ENCODE peak calls at places on chromosomes 3 and 15, in nine cellular contexts. X, J, D, V, M, F, N, A and B are unnamed samples.
A peak's percentile ranks its signal among the peaks of the same experiment; 100 is the strongest.

GRCh38 chr3:160180581-160181216 is 44.5 kb upstream of the C3orf80 start:
- DNase-seq in X (peak; percentile 63), J (no peak), D (no peak), V (no peak), M (no peak), F (peak; percentile 60), N (no peak), A (no peak), B (no peak)

GRCh38 chr3:171011109-171011508 is 15.4 kb downstream of the SLC2A2 start:
- DNase-seq in X (no peak), J (no peak), D (no peak), V (no peak), M (no peak), F (no peak), N (no peak), A (no peak), B (no peak)

GRCh38 chr15:100721758-100722550 is 119.6 kb downstream of the ASB7 start:
- DNase-seq in X (peak; percentile 97), J (peak; percentile 73), D (peak; percentile 97), V (peak; percentile 71), M (peak; percentile 95), F (peak; percentile 100), N (peak; percentile 77), A (no peak), B (peak; percentile 84)

GRCh38 chr15:41501961-41502786 is 8.5 kb downstream of the ITPKA start:
- DNase-seq in X (no peak), J (no peak), D (no peak), V (no peak), M (no peak), F (no peak), N (no peak), A (no peak), B (no peak)

GRCh38 chr3:38648659-38649499 is 608 bp downstream of the SCN5A start:
- DNase-seq in X (no peak), J (no peak), D (no peak), V (no peak), M (no peak), F (no peak), N (no peak), A (peak; percentile 46), B (no peak)

GRCh38 chr3:151593923-151594322 is 133.1 kb upstream of the IGSF10 start:
- DNase-seq in X (peak; percentile 22), J (no peak), D (no peak), V (no peak), M (no peak), F (peak; percentile 57), N (no peak), A (no peak), B (no peak)

GRCh38 chr3:183428140-183429023 is at the start of gene MCF2L2:
- DNase-seq in X (peak; percentile 36), J (peak; percentile 35), D (peak; percentile 16), V (no peak), M (no peak), F (peak; percentile 27), N (no peak), A (peak; percentile 77), B (peak; percentile 69)

GRCh38 chr15:27834684-27835083 is 264.4 kb downstream of the OCA2 start:
- DNase-seq in X (no peak), J (no peak), D (no peak), V (no peak), M (no peak), F (no peak), N (no peak), A (no peak), B (no peak)

GRCh38 chr3:16258177-16258576 is 6.6 kb downstream of the DPH3 start:
- DNase-seq in X (no peak), J (no peak), D (no peak), V (no peak), M (no peak), F (no peak), N (no peak), A (no peak), B (no peak)

GRCh38 chr3:14253022-14253761 is 74.6 kb downstream of the LSM3 start:
- DNase-seq in X (peak; percentile 43), J (peak; percentile 40), D (no peak), V (no peak), M (peak; percentile 41), F (peak; percentile 31), N (no peak), A (no peak), B (peak; percentile 39)

GRCh38 chr3:193545304-193545703 is 9.4 kb downstream of the ATP13A4 start:
- DNase-seq in X (no peak), J (no peak), D (no peak), V (no peak), M (peak; percentile 24), F (no peak), N (no peak), A (no peak), B (no peak)